ENCODE peak calls at places on chromosomes 4 and X, in six cellular contexts. W is T-cell; Y is amygdala; C is stimulated activated CD4-positive, alpha-beta T cell treated with anti-CD3 and anti-CD28 coated beads, Interleukin-4, amount 100 ng/mL, for 1 hour; D is ACHN; T is fibroblast of lung. X is an unnamed sample.

GRCh38 chr4:108813261-108813660 is 50.4 kb upstream of the ETNPPL start:
- DNase-seq in W (no peak), Y (no peak), C (no peak), T (no peak), D (no peak), X (no peak)

GRCh38 chrX:26788402-26788998 is 572.5 kb downstream of the MAGEB5 start:
- DNase-seq in T (peak; percentile 31), C (no peak), D (peak; percentile 47), W (no peak), Y (no peak), X (no peak)

GRCh38 chr4:86921608-86922252 is 13.1 kb upstream of the AFF1 start:
- DNase-seq in C (no peak), W (no peak), T (peak; percentile 46), Y (no peak), D (no peak), X (no peak)

GRCh38 chrX:45517090-45517973 is 316.7 kb upstream of the DIPK2B start:
- DNase-seq in T (peak; percentile 73), D (peak; percentile 43), C (no peak), Y (no peak), W (no peak), X (no peak)

GRCh38 chrX:17537652-17538301 is 162.8 kb downstream of the NHS start:
- DNase-seq in T (no peak), Y (no peak), C (no peak), D (no peak), W (no peak), X (no peak)

GRCh38 chrX:72621619-72622485 is 49.2 kb upstream of the HDAC8 start:
- DNase-seq in C (no peak), D (no peak), W (no peak), Y (no peak), T (peak; percentile 54), X (peak; percentile 54)

GRCh38 chr4:6509587-6509986 is 37.2 kb upstream of the PPP2R2C start:
- DNase-seq in Y (no peak), D (no peak), T (no peak), C (no peak), W (no peak), X (no peak)

GRCh38 chr4:25096553-25097443 is 63.5 kb downstream of the SEPSECS start:
- DNase-seq in C (no peak), W (no peak), D (no peak), T (no peak), Y (no peak), X (no peak)

GRCh38 chr4:123986268-123986798 is 589.7 kb downstream of the SPRY1 start:
- DNase-seq in Y (no peak), W (no peak), C (no peak), D (peak; percentile 7), T (peak; percentile 89), X (no peak)

GRCh38 chr4:8775751-8776355 is 95.8 kb downstream of the HMX1 start:
- DNase-seq in Y (no peak), W (no peak), D (no peak), C (no peak), T (no peak), X (no peak)

GRCh38 chrX:7552758-7553157 is 290.2 kb upstream of the VCX start:
- DNase-seq in T (no peak), Y (no peak), W (no peak), D (no peak), C (no peak), X (no peak)

GRCh38 chr4:82988323-82988832 is 22.2 kb downstream of the LIN54 start:
- DNase-seq in T (peak; percentile 93), W (no peak), C (no peak), D (no peak), Y (no peak), X (no peak)

GRCh38 chrX:76555816-76556215 is 128.3 kb downstream of the MAGEE1 start:
- DNase-seq in Y (no peak), D (peak; percentile 33), T (peak; percentile 22), W (no peak), C (no peak), X (no peak)

GRCh38 chrX:23935116-23935515 is 27.3 kb downstream of the CXorf58 start:
- DNase-seq in C (no peak), D (no peak), T (no peak), Y (no peak), W (no peak), X (no peak)

GRCh38 chrX:13489451-13489850 is 80.0 kb upstream of the EGFL6 start:
- DNase-seq in W (no peak), D (peak; percentile 73), C (no peak), Y (no peak), T (peak; percentile 74), X (no peak)

GRCh38 chrX:97616883-97617510 is 733.3 kb downstream of the RPA4 start:
- DNase-seq in T (peak; percentile 59), W (no peak), D (peak; percentile 31), Y (no peak), C (no peak), X (no peak)

X was measured in Panc1.